ENCODE peak calls at places on chromosomes 13 and 19, in four cellular contexts. N is WTC11, F is T-helper 1 cell, W is RWPE1. O is an unnamed sample.

GRCh38 chr13:67230774-67231480 is 791 bp upstream of the PCDH9 start:
- DNase-seq in N (peak), F (peak), W (peak), O (no peak)

GRCh38 chr19:5361407-5361806 is 20.8 kb upstream of the PTPRS start:
- DNase-seq in N (no peak), F (no peak), W (no peak), O (no peak)

GRCh38 chr13:94112227-94112626 is 367.3 kb downstream of the DCT start:
- DNase-seq in N (no peak), F (no peak), W (peak), O (no peak)

GRCh38 chr19:49085020-49085867 is at the start of gene SNRNP70:
- DNase-seq in N (peak), F (peak), W (peak), O (peak)

GRCh38 chr13:110575322-110576069 is 14.0 kb upstream of the RAB20 start:
- DNase-seq in N (no peak), F (no peak), W (no peak), O (no peak)

GRCh38 chr13:40401911-40402776 is 264.3 kb downstream of the FOXO1 start:
- DNase-seq in N (no peak), F (no peak), W (peak), O (no peak)

GRCh38 chr19:43628646-43629326 is 9.4 kb upstream of the ZNF428 start:
- DNase-seq in N (no peak), F (no peak), W (no peak), O (no peak)

GRCh38 chr19:18610245-18610555 is 2.5 kb upstream of the TMEM59L start:
- DNase-seq in N (no peak), F (no peak), W (no peak), O (no peak)

GRCh38 chr19:16384688-16385087 is 60.1 kb downstream of the KLF2 start:
- DNase-seq in N (no peak), F (no peak), W (no peak), O (no peak)

GRCh38 chr13:42123600-42123999 is 75.2 kb downstream of the DGKH start:
- DNase-seq in N (no peak), F (no peak), W (no peak), O (no peak)

GRCh38 chr13:43572601-43573360 is 214.0 kb downstream of the ENOX1 start:
- DNase-seq in N (no peak), F (no peak), W (peak), O (no peak)

GRCh38 chr19:34316741-34317241 is 48.2 kb upstream of the GPI start:
- DNase-seq in N (no peak), F (no peak), W (no peak), O (no peak)

O was measured in NK-92 treated with Interleukin-12 subunit alpha and Interleukin-12 subunit beta, amount 100 ng/mL, for 24 hours.